ENCODE peak calls at places on chromosomes 6 and 20, in eight cellular contexts. R, W, D, O, V, H, Q and L are unnamed samples.
A peak's percentile ranks its signal among the peaks of the same experiment; 100 is the strongest.

GRCh38 chr6:42158011-42158410 is 15.2 kb upstream of the GUCA1A start:
- DNase-seq in R (no peak), W (no peak), D (no peak), O (no peak), V (no peak), H (no peak), Q (no peak), L (no peak)

GRCh38 chr20:19304389-19304788 is 91.9 kb downstream of the SLC24A3 start:
- DNase-seq in R (no peak), W (no peak), D (no peak), O (no peak), V (no peak), H (no peak), Q (no peak), L (no peak)

GRCh38 chr6:2799936-2800527 is 34.8 kb downstream of the WRNIP1 start:
- DNase-seq in R (no peak), W (no peak), D (no peak), O (no peak), V (no peak), H (no peak), Q (no peak), L (no peak)

GRCh38 chr6:87151786-87152527 is 3.4 kb upstream of the ZNF292 start:
- DNase-seq in R (peak; percentile 88), W (peak; percentile 67), D (peak; percentile 71), O (peak; percentile 8), V (peak; percentile 62), H (peak; percentile 72), Q (peak; percentile 19), L (no peak)

GRCh38 chr20:50577175-50578018 is 67.2 kb downstream of the PTPN1 start:
- DNase-seq in R (no peak), W (no peak), D (no peak), O (no peak), V (no peak), H (no peak), Q (no peak), L (no peak)

GRCh38 chr20:31833931-31834521 is 11.4 kb downstream of the FOXS1 start:
- DNase-seq in R (no peak), W (no peak), D (no peak), O (no peak), V (no peak), H (no peak), Q (no peak), L (no peak)

GRCh38 chr6:144161970-144162369 is 11.7 kb downstream of the STX11 start:
- DNase-seq in R (no peak), W (no peak), D (no peak), O (no peak), V (no peak), H (no peak), Q (no peak), L (no peak)

GRCh38 chr6:53484409-53485280 is 60.3 kb downstream of the GCLC start:
- DNase-seq in R (no peak), W (peak; percentile 78), D (peak; percentile 77), O (peak; percentile 30), V (peak; percentile 85), H (peak; percentile 75), Q (no peak), L (peak; percentile 16)

GRCh38 chr6:153947817-153948447 is 91.1 kb upstream of the OPRM1 start:
- DNase-seq in R (no peak), W (peak; percentile 5), D (peak; percentile 53), O (peak; percentile 5), V (no peak), H (peak; percentile 44), Q (no peak), L (no peak)

GRCh38 chr6:134961366-134961765 is 11.5 kb upstream of the ALDH8A1 start:
- DNase-seq in R (no peak), W (no peak), D (no peak), O (no peak), V (no peak), H (no peak), Q (no peak), L (no peak)

GRCh38 chr6:35216832-35217811 is 3.4 kb downstream of the SCUBE3 start:
- DNase-seq in R (no peak), W (no peak), D (peak; percentile 22), O (no peak), V (no peak), H (no peak), Q (no peak), L (no peak)

GRCh38 chr6:1771324-1771723 is 161.6 kb downstream of the FOXC1 start:
- DNase-seq in R (no peak), W (no peak), D (no peak), O (peak; percentile 46), V (no peak), H (no peak), Q (no peak), L (no peak)

GRCh38 chr6:56690519-56691200 is 48.0 kb upstream of the DST start:
- DNase-seq in R (no peak), W (peak; percentile 69), D (no peak), O (peak; percentile 36), V (no peak), H (no peak), Q (no peak), L (peak; percentile 59)

GRCh38 chr6:161411265-161411944 is 137.5 kb upstream of the AGPAT4 start:
- DNase-seq in R (no peak), W (peak; percentile 41), D (no peak), O (no peak), V (no peak), H (no peak), Q (no peak), L (no peak)

GRCh38 chr6:136235233-136235564 is 14.9 kb downstream of the MTFR2 start:
- DNase-seq in R (no peak), W (peak; percentile 62), D (no peak), O (no peak), V (no peak), H (no peak), Q (no peak), L (no peak)

GRCh38 chr6:145891565-145891964 is 72.6 kb downstream of the SHPRH start:
- DNase-seq in R (no peak), W (peak; percentile 16), D (no peak), O (no peak), V (no peak), H (no peak), Q (no peak), L (no peak)

GRCh38 chr20:52004720-52005119 is 186.9 kb downstream of the ZFP64 start:
- DNase-seq in R (no peak), W (no peak), D (no peak), O (no peak), V (no peak), H (no peak), Q (no peak), L (no peak)

GRCh38 chr20:38121741-38122140 is 43.3 kb downstream of the TGM2 start:
- DNase-seq in R (no peak), W (no peak), D (no peak), O (no peak), V (peak; percentile 14), H (peak; percentile 10), Q (no peak), L (no peak)

GRCh38 chr6:45421700-45422540 is 44.2 kb upstream of the SUPT3H start:
- DNase-seq in R (no peak), W (peak; percentile 84), D (peak; percentile 69), O (no peak), V (peak; percentile 41), H (peak; percentile 62), Q (no peak), L (no peak)
- TF ChIP-seq CTCF in R (peak; percentile 15), W (peak; percentile 34), D (no peak), O (peak; percentile 58), V (peak; percentile 15), H (no peak), Q (no peak), L (peak; percentile 30)

GRCh38 chr6:148466158-148466557 is 123.5 kb downstream of the SASH1 start:
- DNase-seq in R (no peak), W (no peak), D (no peak), O (no peak), V (no peak), H (no peak), Q (no peak), L (no peak)
- TF ChIP-seq CTCF in R (no peak), W (no peak), D (no peak), O (no peak), V (no peak), H (no peak), Q (no peak), L (peak; percentile 35)

GRCh38 chr20:40706977-40707582 is 18.0 kb upstream of the MAFB start:
- DNase-seq in R (no peak), W (no peak), D (peak; percentile 25), O (no peak), V (no peak), H (no peak), Q (no peak), L (no peak)
- TF ChIP-seq CTCF in R (peak; percentile 42), W (no peak), D (peak; percentile 32), O (peak; percentile 24), V (no peak), H (no peak), Q (no peak), L (peak; percentile 39)

DNA sequence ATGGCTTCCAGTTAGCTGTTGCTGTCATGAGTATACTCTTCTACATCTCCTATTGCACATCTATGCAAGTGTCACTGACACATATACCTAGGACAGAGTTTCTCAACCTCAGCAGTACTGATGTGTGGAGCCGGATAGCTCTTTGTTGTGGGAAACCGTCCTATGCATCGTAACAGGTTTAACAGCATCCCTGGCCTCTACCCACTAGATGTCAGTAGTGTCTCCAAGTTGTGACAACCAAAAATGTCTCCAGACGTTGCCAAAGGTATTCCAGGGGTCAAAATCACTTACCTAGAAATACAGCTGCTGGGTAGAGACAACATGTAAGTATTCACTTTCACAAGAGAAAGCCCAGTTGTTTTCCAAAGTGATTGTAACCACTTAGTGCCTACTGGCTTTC is 637.6 kb downstream of the RNF144B start:
- DNase-seq in R (no peak), W (peak; percentile 31), D (peak; percentile 28), O (peak; percentile 10), V (no peak), H (no peak), Q (no peak), L (peak; percentile 29)
- TF ChIP-seq CTCF in R (peak; percentile 35), W (peak; percentile 67), D (peak; percentile 54), O (peak; percentile 18), V (peak; percentile 23), H (no peak), Q (peak; percentile 29), L (peak; percentile 89)

DNA sequence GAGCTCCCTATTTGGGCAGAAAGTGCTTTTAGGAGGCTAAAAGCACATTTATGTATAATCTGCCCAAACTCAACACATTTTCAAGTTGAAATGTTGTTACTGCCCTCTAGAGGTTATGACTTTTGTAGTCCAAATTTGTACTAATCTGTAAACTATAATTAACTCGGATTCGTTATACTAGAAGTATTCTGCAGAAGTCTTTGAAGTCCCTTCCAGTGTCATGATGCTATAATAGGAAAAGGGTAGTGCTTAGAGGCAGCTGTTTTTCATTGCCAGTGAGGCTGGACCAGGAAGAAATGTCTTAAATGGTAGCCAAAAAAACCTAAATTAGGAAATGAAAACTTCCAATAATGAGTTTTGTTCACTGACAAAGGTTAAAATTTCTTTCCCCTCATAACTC is 44.8 kb upstream of the EMILIN3 start:
- DNase-seq in R (no peak), W (peak; percentile 39), D (no peak), O (peak; percentile 37), V (no peak), H (no peak), Q (no peak), L (no peak)
- TF ChIP-seq CTCF in R (peak; percentile 32), W (peak; percentile 27), D (no peak), O (no peak), V (peak; percentile 34), H (peak; percentile 23), Q (peak; percentile 15), L (peak; percentile 51)

GRCh38 chr6:8530775-8531435 is 95.6 kb upstream of the SLC35B3 start:
- DNase-seq in R (no peak), W (no peak), D (peak; percentile 5), O (no peak), V (no peak), H (no peak), Q (no peak), L (peak; percentile 18)
- TF ChIP-seq CTCF in R (no peak), W (no peak), D (peak; percentile 21), O (no peak), V (no peak), H (no peak), Q (no peak), L (peak; percentile 36)